ENCODE peak calls at places on chromosome X, in nine cellular contexts. S is OCI-LY7; Q is coronary artery; Z is heart right ventricle; M is dorsolateral prefrontal cortex; I is tibial nerve; V is CD4-positive, alpha-beta T cell; A is left lung; C is GM23248. B is an unnamed sample.

GRCh38 chrX:102154218-102154860 is 1.4 kb downstream of the BEX5 start:
- DNase-seq in M (peak; percentile 44), V (no peak), Z (no peak), S (no peak), Q (no peak), A (no peak), C (no peak), I (no peak), B (peak; percentile 2)

GRCh38 chrX:151019837-151020236 is 36.7 kb downstream of the HMGB3 start:
- DNase-seq in Q (no peak), M (no peak), V (no peak), Z (no peak), S (no peak), C (peak; percentile 55), A (no peak), I (no peak), B (no peak)

GRCh38 chrX:70479197-70479969 is 34.7 kb downstream of the DLG3 start:
- DNase-seq in Q (no peak), A (no peak), Z (no peak), S (no peak), I (no peak), M (no peak), V (no peak), C (peak; percentile 79), B (no peak)

GRCh38 chrX:119990409-119990994 is 47.0 kb upstream of the NKAP start:
- DNase-seq in I (no peak), A (no peak), V (no peak), S (no peak), Q (no peak), Z (no peak), M (no peak), C (no peak), B (no peak)

GRCh38 chrX:97756879-97757278 is 873.2 kb downstream of the RPA4 start:
- DNase-seq in Z (no peak), Q (no peak), I (no peak), M (no peak), V (no peak), C (no peak), A (no peak), S (no peak), B (no peak)

GRCh38 chrX:134388161-134389109 is 71.5 kb upstream of the HPRT1 start:
- DNase-seq in S (peak; percentile 81), Z (no peak), A (no peak), C (no peak), Q (no peak), M (no peak), V (no peak), I (no peak), B (no peak)

GRCh38 chrX:93977641-93978040 is 303.6 kb downstream of the FAM133A start:
- DNase-seq in S (no peak), Q (no peak), A (no peak), M (no peak), I (no peak), Z (no peak), C (no peak), V (no peak), B (no peak)

GRCh38 chrX:31038585-31039326 is 33.1 kb downstream of the FTHL17 start:
- DNase-seq in A (no peak), C (peak; percentile 45), Q (no peak), S (peak; percentile 68), Z (peak; percentile 23), I (no peak), M (no peak), V (no peak), B (no peak)

GRCh38 chrX:16222123-16222522 is 54.8 kb downstream of the MAGEB17 start:
- DNase-seq in A (no peak), C (peak; percentile 47), Q (no peak), M (no peak), S (no peak), Z (no peak), I (no peak), V (no peak), B (no peak)

GRCh38 chrX:111375747-111376146 is 36.2 kb downstream of the DCX start:
- DNase-seq in Z (no peak), V (no peak), A (no peak), I (no peak), Q (no peak), M (no peak), C (peak; percentile 16), S (no peak), B (no peak)

GRCh38 chrX:112536544-112536943 is 143.2 kb downstream of the LHFPL1 start:
- DNase-seq in Z (no peak), S (no peak), I (no peak), C (no peak), A (no peak), V (no peak), Q (no peak), M (no peak), B (no peak)
- H3K27ac ChIP-seq in Z (no peak overlapping the region), S (no peak overlapping the region), I (no peak overlapping the region), C (no peak overlapping the region), A (no peak overlapping the region), V (no peak overlapping the region), Q (no peak overlapping the region), M (no peak overlapping the region), B (no peak overlapping the region)

DNA sequence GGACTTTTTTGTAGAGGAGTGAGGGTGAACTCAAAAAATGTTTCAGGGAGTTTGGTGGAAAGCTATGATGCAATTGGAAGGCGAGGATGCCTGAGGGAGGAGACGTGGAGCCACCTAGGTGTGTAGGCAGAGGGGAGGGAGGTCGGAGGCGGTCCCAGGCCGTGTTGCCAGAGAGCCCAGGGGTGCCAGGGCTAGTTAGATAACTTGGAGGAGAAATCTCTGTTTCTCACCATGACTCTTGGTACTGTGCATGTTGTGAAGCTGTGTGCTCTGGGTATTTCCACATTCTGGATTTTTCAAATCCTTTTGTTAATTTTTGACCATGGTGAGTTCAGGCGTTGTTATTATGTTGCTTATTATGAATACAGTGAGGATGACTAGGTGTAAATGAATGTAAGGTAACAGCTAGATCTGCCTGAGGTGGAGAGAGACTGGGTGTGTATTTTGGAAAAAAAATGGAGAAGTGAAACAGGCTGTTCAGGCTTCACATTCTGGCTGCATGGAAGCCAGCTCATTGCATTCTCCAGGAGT is 4.5 kb downstream of the RAB9A start:
- DNase-seq in Q (no peak), C (peak; percentile 31), M (no peak), I (no peak), S (no peak), Z (no peak), A (no peak), V (no peak), B (no peak)
- H3K27ac ChIP-seq in Q (peak overlapping the region; percentile 17), C (peak overlapping the region; percentile 33), M (no peak overlapping the region), I (peak overlapping the region; percentile 71), S (peak overlapping the region; percentile 26), Z (no peak overlapping the region), A (no peak overlapping the region), V (no peak overlapping the region), B (no peak overlapping the region)

GRCh38 chrX:7586126-7586525 is 256.8 kb upstream of the VCX start:
- DNase-seq in I (no peak), Q (no peak), S (peak; percentile 35), Z (no peak), V (no peak), A (no peak), C (peak; percentile 62), M (no peak), B (no peak)
- H3K27ac ChIP-seq in I (no peak overlapping the region), Q (no peak overlapping the region), S (no peak overlapping the region), Z (no peak overlapping the region), V (no peak overlapping the region), A (no peak overlapping the region), C (no peak overlapping the region), M (no peak overlapping the region), B (no peak overlapping the region)

GRCh38 chrX:115713465-115713864 is 152.5 kb downstream of the PLS3 start:
- DNase-seq in V (no peak), Z (no peak), A (no peak), Q (no peak), S (no peak), C (peak; percentile 13), I (no peak), M (no peak), B (no peak)
- H3K27ac ChIP-seq in V (no peak overlapping the region), Z (no peak overlapping the region), A (no peak overlapping the region), Q (no peak overlapping the region), S (no peak overlapping the region), C (no peak overlapping the region), I (no peak overlapping the region), M (no peak overlapping the region), B (no peak overlapping the region)

DNA sequence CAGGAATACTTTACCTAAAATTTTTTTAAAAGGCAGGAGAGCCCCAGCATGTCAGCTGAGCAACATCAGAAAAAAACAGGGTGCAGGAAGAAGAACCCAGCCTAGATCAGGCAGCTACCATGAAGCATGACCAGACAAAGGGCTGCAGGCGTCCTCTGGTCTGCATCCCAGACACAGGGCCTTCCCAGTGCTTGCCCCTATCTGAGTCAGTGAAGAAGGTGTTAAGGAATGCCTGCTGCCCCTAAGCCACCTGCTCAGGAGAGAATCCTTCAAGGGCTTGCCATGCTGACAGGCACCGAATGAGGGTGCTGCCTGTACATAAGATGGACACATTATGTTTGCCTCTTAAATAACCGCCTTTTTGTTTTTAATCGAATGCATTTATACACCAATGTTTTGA is 85.3 kb downstream of the SLC9A7 start:
- DNase-seq in V (no peak), C (no peak), Q (no peak), M (no peak), A (no peak), I (no peak), Z (no peak), S (no peak), B (no peak)
- H3K27ac ChIP-seq in V (no peak overlapping the region), C (no peak overlapping the region), Q (no peak overlapping the region), M (no peak overlapping the region), A (no peak overlapping the region), I (no peak overlapping the region), Z (no peak overlapping the region), S (no peak overlapping the region), B (peak overlapping the region; percentile 36)